ENCODE peak calls at places on chromosomes 5 and 9, in six cellular contexts. M is ovary, S is Panc1, X is IMR-90, V is A549, C is coronary artery. B is an unnamed sample.

GRCh38 chr5:170603578-170604565 is 100.1 kb downstream of the KCNIP1 start:
- DNase-seq in V (peak), C (no peak), X (peak), S (no peak), M (peak), B (peak)

GRCh38 chr9:131943397-131943796 is 136.3 kb downstream of the MED27 start:
- DNase-seq in M (no peak), X (no peak), C (no peak), S (no peak), V (no peak), B (no peak)

GRCh38 chr9:3238241-3238640 is 287.6 kb downstream of the RFX3 start:
- DNase-seq in V (no peak), X (peak), M (no peak), S (no peak), C (no peak), B (no peak)

GRCh38 chr5:56259002-56259511 is 25.9 kb upstream of the ANKRD55 start:
- DNase-seq in M (no peak), S (no peak), C (no peak), X (peak), V (no peak), B (peak)

GRCh38 chr5:150587016-150587415 is 53.4 kb upstream of the SYNPO start:
- DNase-seq in M (no peak), S (no peak), V (no peak), C (no peak), X (no peak), B (no peak)

GRCh38 chr9:16811987-16812685 is 58.3 kb downstream of the BNC2 start:
- DNase-seq in V (no peak), M (no peak), S (no peak), X (no peak), C (no peak), B (no peak)

GRCh38 chr9:97564291-97565175 is 63.1 kb downstream of the TMOD1 start:
- DNase-seq in S (no peak), M (no peak), X (peak), C (peak), V (peak), B (peak)

GRCh38 chr5:38807570-38808461 is 38.0 kb upstream of the OSMR start:
- DNase-seq in C (no peak), S (no peak), M (no peak), X (peak), V (no peak), B (peak)

GRCh38 chr9:21579209-21579608 is 97.1 kb upstream of the IFNE start:
- DNase-seq in C (no peak), V (no peak), X (peak), M (no peak), S (no peak), B (no peak)

GRCh38 chr9:86795861-86796497 is 151.3 kb downstream of the GAS1 start:
- DNase-seq in M (peak), S (no peak), C (no peak), V (no peak), X (peak), B (peak)

GRCh38 chr5:104096451-104096850 is 533.9 kb upstream of the NUDT12 start:
- DNase-seq in S (no peak), X (no peak), C (no peak), M (no peak), V (no peak), B (no peak)

GRCh38 chr5:39176740-39177628 is 42.4 kb downstream of the FYB1 start:
- DNase-seq in M (no peak), S (no peak), X (no peak), C (no peak), V (no peak), B (no peak)

GRCh38 chr5:175642998-175643397 is 14.9 kb upstream of the HRH2 start:
- DNase-seq in M (no peak), S (no peak), X (no peak), V (no peak), C (no peak), B (no peak)

DNA sequence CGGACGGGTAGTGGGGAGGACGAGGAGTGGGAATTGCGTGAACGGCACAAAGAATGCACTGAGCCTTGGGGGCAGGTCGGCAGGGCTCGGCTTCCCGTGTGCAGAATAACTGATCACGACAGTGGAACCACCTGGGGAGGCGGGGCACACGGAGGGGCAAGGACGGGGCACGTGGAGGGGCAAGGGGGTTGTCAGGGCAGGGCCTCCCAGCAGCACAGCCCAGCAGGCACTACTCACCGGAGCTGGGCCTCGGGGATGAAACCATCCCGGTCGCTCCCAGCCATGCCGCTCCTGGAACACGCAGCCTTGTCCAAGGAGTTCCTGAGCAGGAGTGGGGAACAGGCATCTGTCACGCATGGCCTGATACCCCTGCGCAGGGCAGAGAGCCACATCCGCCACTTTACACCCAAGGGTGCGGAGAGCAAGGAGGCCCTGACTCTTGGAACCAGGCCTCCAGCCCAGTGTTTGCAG is 33.4 kb downstream of the SARDH start:
- DNase-seq in C (no peak), V (no peak), X (no peak), S (no peak), M (peak), B (no peak)
- H3K4me3 ChIP-seq in C (no peak), V (no peak), X (no peak), S (no peak), M (no peak), B (no peak)

GRCh38 chr9:69590241-69590640 is 81.9 kb downstream of the APBA1 start:
- DNase-seq in V (no peak), S (no peak), M (no peak), X (no peak), C (no peak), B (no peak)
- H3K27ac ChIP-seq in V (no peak), S (no peak), M (no peak), X (no peak), C (no peak), B (no peak)

GRCh38 chr5:45281081-45281480 is 415.1 kb downstream of the HCN1 start:
- DNase-seq in X (no peak), V (no peak), S (no peak), C (no peak), M (no peak), B (no peak)
- H3K4me3 ChIP-seq in X (no peak), V (no peak), S (no peak), C (no peak), M (no peak), B (no peak)

GRCh38 chr9:117733465-117733864 is 29.3 kb downstream of the TLR4 start:
- DNase-seq in V (no peak), S (no peak), C (no peak), M (no peak), X (no peak), B (no peak)
- H3K27ac ChIP-seq in V (no peak), S (no peak), C (no peak), M (no peak), X (no peak), B (no peak)

GRCh38 chr5:154766558-154767281 is 11.5 kb downstream of the LARP1 start:
- DNase-seq in X (no peak), M (no peak), C (no peak), V (no peak), S (no peak), B (no peak)
- H3K4me3 ChIP-seq in X (no peak), M (no peak), C (no peak), V (no peak), S (no peak), B (no peak)

GRCh38 chr5:59744531-59744992 is 149.0 kb downstream of the PDE4D start:
- DNase-seq in V (peak), S (no peak), C (no peak), M (no peak), X (peak), B (peak)
- H3K27ac ChIP-seq in V (peak), S (no peak), C (peak), M (no peak), X (no peak), B (peak)

GRCh38 chr9:109417054-109417453 is 81.1 kb downstream of the PTPN3 start:
- DNase-seq in C (no peak), X (peak), S (no peak), M (no peak), V (no peak), B (no peak)
- H3K4me3 ChIP-seq in C (no peak), X (no peak), S (no peak), M (no peak), V (no peak), B (no peak)

GRCh38 chr5:141840826-141841360 is 37.3 kb downstream of the PCDH1 start:
- DNase-seq in S (no peak), X (no peak), C (no peak), M (no peak), V (no peak), B (no peak)

GRCh38 chr5:141841781-141842180 is 36.4 kb downstream of the PCDH1 start:
- DNase-seq in M (no peak), X (no peak), V (no peak), C (no peak), S (no peak), B (no peak)

GRCh38 chr5:141843156-141843927 is 34.9 kb downstream of the PCDH1 start:
- DNase-seq in S (no peak), X (peak), M (no peak), C (no peak), V (no peak), B (no peak)

GRCh38 chr5:141840295-141840812 is 37.9 kb downstream of the PCDH1 start:
- DNase-seq in M (no peak), C (no peak), S (no peak), V (no peak), X (no peak), B (no peak)

GRCh38 chr5:141841376-141841775 is 36.8 kb downstream of the PCDH1 start:
- DNase-seq in V (no peak), X (no peak), C (no peak), M (no peak), S (no peak), B (no peak)
- H3K27ac ChIP-seq in V (no peak), X (no peak), C (peak), M (no peak), S (no peak), B (no peak)

GRCh38 chr9:77910216-77910615 is 121.4 kb downstream of the GNAQ start:
- DNase-seq in X (no peak), V (no peak), S (no peak), M (no peak), C (no peak), B (no peak)
- H3K4me3 ChIP-seq in X (no peak), V (no peak), S (no peak), M (no peak), C (no peak), B (no peak)

B was measured in brain microvascular endothelial cell.